ENCODE peak calls at places on chromosomes 12 and 14, in nine cellular contexts. R is GM12865, I is SK-N-SH, K is PC-3, W is dorsolateral prefrontal cortex, J is choroid plexus epithelial cell, N is right atrium auricular region, B is OCI-LY7, G is uterus. H is an unnamed sample.

GRCh38 chr12:48123169-48123568 is 4.0 kb downstream of the PFKM start:
- DNase-seq in R (no peak), I (no peak), K (no peak), W (no peak), J (no peak), N (no peak), B (no peak), G (no peak), H (no peak)

GRCh38 chr12:111322336-111323250 is 46.3 kb downstream of the PHETA1 start:
- DNase-seq in R (no peak), I (no peak), K (no peak), W (peak), J (no peak), N (no peak), B (no peak), G (no peak), H (no peak)

GRCh38 chr14:104284636-104285482 is 146.5 kb downstream of the KIF26A start:
- DNase-seq in R (no peak), I (peak), K (no peak), W (no peak), J (no peak), N (no peak), B (no peak), G (no peak), H (no peak)

GRCh38 chr14:33669111-33669510 is 281.8 kb downstream of the EGLN3 start:
- DNase-seq in R (no peak), I (no peak), K (no peak), W (no peak), J (peak), N (no peak), B (no peak), G (no peak), H (no peak)

GRCh38 chr12:753401-754237 is 1.2 kb downstream of the WNK1 start:
- DNase-seq in R (peak), I (peak), K (no peak), W (no peak), J (peak), N (peak), B (peak), G (peak), H (peak)

GRCh38 chr14:102464006-102464405 is 45.6 kb downstream of the ANKRD9 start:
- DNase-seq in R (no peak), I (no peak), K (no peak), W (no peak), J (no peak), N (no peak), B (no peak), G (no peak), H (no peak)

GRCh38 chr12:130163461-130164215 is 1.4 kb downstream of the FZD10 start:
- DNase-seq in R (no peak), I (no peak), K (no peak), W (no peak), J (no peak), N (no peak), B (no peak), G (no peak), H (no peak)

GRCh38 chr12:15982471-15982870 is 71.3 kb downstream of the DERA start:
- DNase-seq in R (no peak), I (peak), K (peak), W (no peak), J (peak), N (no peak), B (peak), G (no peak), H (no peak)

GRCh38 chr12:14828896-14829295 is 14.4 kb downstream of the ART4 start:
- DNase-seq in R (peak), I (peak), K (no peak), W (no peak), J (peak), N (no peak), B (no peak), G (no peak), H (no peak)

GRCh38 chr14:93042968-93043940 is 72.5 kb downstream of the ITPK1 start:
- DNase-seq in R (peak), I (peak), K (peak), W (no peak), J (peak), N (peak), B (no peak), G (no peak), H (no peak)

GRCh38 chr14:72678360-72678759 is 215.5 kb downstream of the DPF3 start:
- DNase-seq in R (no peak), I (no peak), K (peak), W (no peak), J (peak), N (no peak), B (no peak), G (no peak), H (no peak)

GRCh38 chr14:88168498-88169165 is 154.4 kb downstream of the KCNK10 start:
- DNase-seq in R (peak), I (peak), K (peak), W (no peak), J (peak), N (peak), B (peak), G (no peak), H (no peak)

GRCh38 chr14:23696706-23697239 is 60.6 kb downstream of the DHRS2 start:
- DNase-seq in R (no peak), I (no peak), K (no peak), W (no peak), J (no peak), N (no peak), B (no peak), G (no peak), H (no peak)

GRCh38 chr14:104352493-104353220 is 214.3 kb downstream of the KIF26A start:
- DNase-seq in R (no peak), I (no peak), K (no peak), W (peak), J (no peak), N (no peak), B (no peak), G (no peak), H (no peak)

GRCh38 chr14:102363182-102363952 is 626 bp downstream of the TECPR2 start:
- DNase-seq in R (peak), I (no peak), K (peak), W (no peak), J (peak), N (peak), B (peak), G (no peak), H (peak)

GRCh38 chr14:94115068-94115591 is 4.6 kb downstream of the IFI27 start:
- DNase-seq in R (no peak), I (peak), K (no peak), W (no peak), J (no peak), N (no peak), B (no peak), G (peak), H (no peak)

GRCh38 chr12:108733132-108733531 is 1.8 kb upstream of the CORO1C start:
- DNase-seq in R (no peak), I (no peak), K (no peak), W (no peak), J (no peak), N (no peak), B (no peak), G (no peak), H (no peak)

GRCh38 chr12:86710110-86710509 is 453.9 kb upstream of the MGAT4C start:
- DNase-seq in R (no peak), I (no peak), K (no peak), W (no peak), J (peak), N (no peak), B (no peak), G (no peak), H (no peak)

GRCh38 chr12:30823140-30823669 is 68.5 kb upstream of the CAPRIN2 start:
- DNase-seq in R (peak), I (no peak), K (no peak), W (no peak), J (no peak), N (peak), B (no peak), G (peak), H (peak)

GRCh38 chr14:37597538-37598084 is 2.2 kb downstream of the TTC6 start:
- DNase-seq in R (no peak), I (no peak), K (peak), W (no peak), J (peak), N (no peak), B (no peak), G (no peak), H (no peak)

GRCh38 chr12:121839993-121840761 is 18.5 kb downstream of the HPD start:
- DNase-seq in R (no peak), I (no peak), K (no peak), W (no peak), J (no peak), N (no peak), B (no peak), G (no peak), H (no peak)

GRCh38 chr14:96494331-96494730 is 7.9 kb upstream of the PAPOLA start:
- DNase-seq in R (no peak), I (no peak), K (no peak), W (no peak), J (no peak), N (no peak), B (no peak), G (no peak), H (no peak)

GRCh38 chr14:23114669-23115491 is 4.2 kb downstream of the CEBPE start:
- DNase-seq in R (no peak), I (peak), K (peak), W (no peak), J (peak), N (peak), B (no peak), G (no peak), H (no peak)

GRCh38 chr12:122995503-122996187 is 15.2 kb downstream of the ARL6IP4 start:
- DNase-seq in R (no peak), I (no peak), K (no peak), W (no peak), J (no peak), N (no peak), B (no peak), G (no peak), H (no peak)

GRCh38 chr14:52052991-52053390 is 15.9 kb downstream of the NID2 start:
- DNase-seq in R (no peak), I (no peak), K (no peak), W (no peak), J (peak), N (no peak), B (no peak), G (no peak), H (no peak)

GRCh38 chr14:100203962-100204834 is 34.7 kb upstream of the YY1 start:
- DNase-seq in R (no peak), I (no peak), K (no peak), W (no peak), J (peak), N (no peak), B (no peak), G (no peak), H (no peak)

GRCh38 chr12:89750821-89751227 is 42.2 kb upstream of the ATP2B1 start:
- DNase-seq in R (no peak), I (no peak), K (peak), W (no peak), J (no peak), N (no peak), B (no peak), G (no peak), H (no peak)

GRCh38 chr14:34018564-34019244 is 67.8 kb upstream of the EGLN3 start:
- DNase-seq in R (peak), I (no peak), K (no peak), W (no peak), J (peak), N (peak), B (no peak), G (peak), H (peak)

GRCh38 chr12:98955284-98955683 is 310.2 kb downstream of the APAF1 start:
- DNase-seq in R (peak), I (peak), K (peak), W (no peak), J (peak), N (no peak), B (peak), G (no peak), H (no peak)

GRCh38 chr12:16118586-16118985 is 158.9 kb downstream of the SLC15A5 start:
- DNase-seq in R (no peak), I (no peak), K (no peak), W (no peak), J (no peak), N (no peak), B (no peak), G (no peak), H (no peak)

GRCh38 chr14:29799718-29800117 is 127.9 kb downstream of the PRKD1 start:
- DNase-seq in R (no peak), I (no peak), K (no peak), W (no peak), J (peak), N (no peak), B (no peak), G (no peak), H (no peak)

GRCh38 chr14:74843653-74844052 is 32.3 kb downstream of the PROX2 start:
- DNase-seq in R (no peak), I (peak), K (no peak), W (no peak), J (peak), N (no peak), B (no peak), G (no peak), H (no peak)

GRCh38 chr12:92654929-92655328 is 47.9 kb upstream of the PLEKHG7 start:
- DNase-seq in R (no peak), I (no peak), K (no peak), W (no peak), J (no peak), N (no peak), B (no peak), G (no peak), H (no peak)

GRCh38 chr14:52759145-52759544 is 29.2 kb downstream of the STYX start:
- DNase-seq in R (no peak), I (no peak), K (no peak), W (no peak), J (no peak), N (no peak), B (no peak), G (no peak), H (no peak)

GRCh38 chr12:47048541-47048940 is 30.9 kb upstream of the PCED1B start:
- DNase-seq in R (no peak), I (no peak), K (no peak), W (no peak), J (no peak), N (no peak), B (no peak), G (no peak), H (no peak)

GRCh38 chr12:58204086-58204485 is 262.7 kb downstream of the ATP23 start:
- DNase-seq in R (no peak), I (no peak), K (no peak), W (no peak), J (peak), N (no peak), B (no peak), G (no peak), H (no peak)

GRCh38 chr12:2291182-2291832 is 238.5 kb downstream of the CACNA1C start:
- DNase-seq in R (peak), I (peak), K (peak), W (no peak), J (peak), N (no peak), B (peak), G (no peak), H (no peak)

GRCh38 chr12:132493482-132494178 is 3.7 kb downstream of the FBRSL1 start:
- DNase-seq in R (no peak), I (no peak), K (no peak), W (no peak), J (no peak), N (no peak), B (no peak), G (no peak), H (no peak)
- H3K4me3 ChIP-seq in R (no peak), I (no peak), K (no peak), W (no peak), J (no peak), N (no peak), B (no peak), G (no peak), H (no peak)

DNA sequence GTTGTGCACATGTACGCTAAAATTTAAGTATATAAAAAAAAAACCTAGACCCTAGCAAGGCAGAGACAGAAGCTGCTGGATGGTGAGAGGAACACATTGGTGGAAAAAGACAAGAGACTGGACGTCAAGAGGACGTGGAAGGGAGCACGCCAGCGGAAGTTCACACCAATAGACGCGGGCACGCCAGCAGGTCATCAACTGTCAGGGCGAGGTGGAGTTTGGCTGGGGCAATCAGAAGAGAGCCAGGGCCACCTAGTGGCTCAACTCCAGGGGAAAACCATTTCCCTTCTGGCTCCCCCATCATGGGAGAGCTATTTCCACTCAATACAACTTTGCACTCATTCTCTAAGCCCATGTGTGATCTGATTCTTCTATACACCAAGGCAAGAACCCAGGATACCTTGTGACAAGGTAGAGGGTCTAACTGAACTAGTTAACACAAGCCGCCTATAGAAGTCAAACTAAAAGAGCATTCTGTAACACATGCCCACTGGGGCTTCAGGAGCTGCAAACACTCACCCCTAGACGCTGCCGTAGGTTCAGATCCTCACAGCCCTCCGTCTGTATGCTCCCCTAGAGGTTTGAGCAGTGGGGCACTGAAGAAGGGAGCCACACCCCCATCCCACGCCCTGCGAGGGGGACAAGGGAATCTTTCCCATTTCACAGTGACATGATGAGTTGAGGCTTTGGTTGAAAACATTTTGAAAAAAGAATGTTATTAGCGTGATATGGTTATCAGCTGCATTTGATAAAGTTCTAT is 702.7 kb downstream of the TMTC2 start:
- DNase-seq in R (peak), I (no peak), K (peak), W (no peak), J (no peak), N (no peak), B (no peak), G (no peak), H (no peak)
- TF ChIP-seq CTCF in R (no peak), I (peak), K (peak), W (peak), J (peak), N (no peak), B (peak), G (no peak), H (no peak)

DNA sequence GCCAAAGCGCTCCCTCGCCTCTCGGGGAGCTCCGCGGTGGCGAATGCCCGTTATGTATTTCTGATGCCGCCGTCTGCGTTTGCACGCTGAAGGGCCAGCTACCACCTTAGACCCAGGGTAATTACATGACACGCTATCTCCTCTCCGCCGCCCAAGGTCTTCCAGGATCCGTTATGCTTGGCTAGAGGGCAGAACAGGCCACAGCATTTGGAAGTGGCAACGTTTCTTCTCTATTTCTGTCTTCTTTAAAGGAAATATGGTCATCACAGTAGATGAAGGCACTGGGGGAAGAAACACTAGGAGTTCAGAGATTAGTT is 854 bp upstream of the MDGA2 start:
- DNase-seq in R (no peak), I (no peak), K (no peak), W (no peak), J (no peak), N (no peak), B (no peak), G (no peak), H (no peak)
- H3K4me3 ChIP-seq in R (no peak), I (no peak), K (no peak), W (peak), J (peak), N (peak), B (no peak), G (no peak), H (no peak)

GRCh38 chr14:66624319-66624937 is 116.5 kb downstream of the GPHN start:
- DNase-seq in R (peak), I (peak), K (peak), W (no peak), J (peak), N (peak), B (peak), G (no peak), H (no peak)
- TF ChIP-seq CTCF in R (peak), I (peak), K (peak), W (peak), J (peak), N (peak), B (peak), G (peak), H (peak)

GRCh38 chr12:52802442-52802841 is 6.5 kb upstream of the KRT3 start:
- DNase-seq in R (no peak), I (no peak), K (no peak), W (no peak), J (no peak), N (no peak), B (no peak), G (no peak), H (no peak)

GRCh38 chr12:52805739-52806138 is 8.2 kb downstream of the KRT4 start:
- DNase-seq in R (no peak), I (no peak), K (peak), W (no peak), J (peak), N (no peak), B (no peak), G (no peak), H (no peak)

GRCh38 chr12:52801773-52802172 is 5.9 kb upstream of the KRT3 start:
- DNase-seq in R (no peak), I (no peak), K (no peak), W (no peak), J (no peak), N (no peak), B (no peak), G (no peak), H (no peak)

GRCh38 chr12:52805000-52805399 is 8.9 kb downstream of the KRT4 start:
- DNase-seq in R (no peak), I (no peak), K (no peak), W (no peak), J (no peak), N (no peak), B (no peak), G (no peak), H (no peak)

DNA sequence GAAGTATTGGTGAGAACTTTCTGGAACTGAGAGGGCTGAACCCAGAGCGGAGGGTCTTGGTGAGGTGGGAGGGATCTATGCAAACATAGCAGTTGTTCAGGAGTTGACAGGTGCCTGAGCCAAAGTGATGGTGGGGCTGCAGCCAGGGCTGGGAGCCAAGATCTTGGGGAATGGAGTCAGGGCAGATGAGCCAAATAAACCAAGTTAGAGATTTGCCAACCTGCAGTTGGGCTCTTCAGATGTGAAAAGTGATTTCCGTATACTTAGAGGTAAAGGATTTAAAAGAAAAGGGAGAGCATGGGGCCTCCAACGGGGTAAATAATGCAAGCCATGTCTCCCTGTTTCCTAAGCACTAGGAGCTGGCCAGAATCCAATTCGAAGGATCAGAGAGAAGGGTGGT is 8.1 kb upstream of the KRT3 start:
- DNase-seq in R (no peak), I (no peak), K (no peak), W (no peak), J (no peak), N (no peak), B (no peak), G (no peak), H (no peak)
- H3K4me3 ChIP-seq in R (no peak), I (no peak), K (no peak), W (no peak), J (no peak), N (no peak), B (no peak), G (no peak), H (no peak)

GRCh38 chr12:118706437-118706836 is 274.9 kb upstream of the SRRM4 start:
- DNase-seq in R (peak), I (no peak), K (no peak), W (no peak), J (no peak), N (no peak), B (no peak), G (no peak), H (no peak)

GRCh38 chr12:118704517-118704916 is 276.8 kb upstream of the SRRM4 start:
- DNase-seq in R (no peak), I (peak), K (no peak), W (no peak), J (no peak), N (no peak), B (no peak), G (no peak), H (no peak)
- TF ChIP-seq CTCF in R (no peak), I (no peak), K (peak), W (no peak), J (no peak), N (no peak), B (no peak), G (no peak), H (no peak)